ENCODE peak calls at places on chromosomes 6 and 20, in seven cellular contexts. B is K562, U is ascending aorta, J is HFF-Myc, K is foreskin fibroblast, Y is PC-3, W is left ventricle myocardium inferior. L is an unnamed sample.

GRCh38 chr6:44672838-44673237 is 285.3 kb downstream of the CDC5L start:
- DNase-seq in K (no peak), B (no peak), J (no peak), U (no peak), Y (peak), W (no peak), L (no peak)

GRCh38 chr20:12391099-12391498 is 473.4 kb downstream of the BTBD3 start:
- DNase-seq in W (no peak), B (no peak), K (no peak), Y (no peak), U (no peak), J (no peak), L (no peak)

GRCh38 chr6:130178692-130179091 is 44.1 kb downstream of the SAMD3 start:
- DNase-seq in Y (peak), J (peak), B (no peak), W (no peak), U (no peak), K (peak), L (no peak)

GRCh38 chr6:116015983-116016382 is 44.7 kb downstream of the FRK start:
- DNase-seq in J (no peak), Y (no peak), W (no peak), B (no peak), K (no peak), U (no peak), L (no peak)

GRCh38 chr20:63978319-63979220 is 872 bp downstream of the SAMD10 start:
- DNase-seq in W (peak), K (no peak), Y (peak), U (no peak), B (peak), J (no peak), L (peak)

GRCh38 chr20:55353206-55353605 is 652.1 kb downstream of the CBLN4 start:
- DNase-seq in B (no peak), K (no peak), J (no peak), U (no peak), W (no peak), Y (peak), L (no peak)

GRCh38 chr20:49594143-49594928 is 26.4 kb upstream of the PTGIS start:
- DNase-seq in B (no peak), J (peak), W (peak), Y (peak), K (peak), U (peak), L (no peak)

GRCh38 chr6:149248688-149249369 is 68.7 kb upstream of the TAB2 start:
- DNase-seq in B (no peak), J (no peak), Y (peak), U (no peak), K (no peak), W (no peak), L (no peak)

GRCh38 chr6:94835264-94835663 is 742.1 kb upstream of the MANEA start:
- DNase-seq in U (no peak), K (no peak), W (no peak), Y (peak), J (no peak), B (no peak), L (no peak)

GRCh38 chr6:169345198-169345597 is 91.6 kb upstream of the THBS2 start:
- DNase-seq in U (no peak), J (no peak), W (no peak), B (no peak), K (no peak), Y (no peak), L (no peak)

GRCh38 chr6:91376686-91377085 is 789.8 kb upstream of the MAP3K7 start:
- DNase-seq in K (no peak), J (no peak), W (no peak), Y (peak), B (no peak), U (no peak), L (no peak)

GRCh38 chr20:64232794-64233193 is 22.8 kb upstream of the PCMTD2 start:
- DNase-seq in K (no peak), U (no peak), J (no peak), Y (peak), B (no peak), W (peak), L (no peak)

GRCh38 chr6:156167289-156168076 is 609.7 kb upstream of the ARID1B start:
- DNase-seq in Y (no peak), U (no peak), W (no peak), K (no peak), B (no peak), J (no peak), L (no peak)

GRCh38 chr6:1749041-1749440 is 139.3 kb downstream of the FOXC1 start:
- DNase-seq in K (no peak), Y (no peak), W (no peak), B (no peak), J (no peak), U (no peak), L (no peak)

GRCh38 chr6:46906776-46907175 is 15.0 kb downstream of the ADGRF5 start:
- DNase-seq in K (no peak), Y (no peak), W (no peak), U (no peak), J (no peak), B (no peak), L (no peak)

GRCh38 chr6:158328446-158328845 is 16.2 kb downstream of the TULP4 start:
- DNase-seq in U (no peak), W (no peak), K (no peak), J (no peak), Y (no peak), B (no peak), L (no peak)

GRCh38 chr6:105550961-105551625 is 148.2 kb upstream of the PREP start:
- DNase-seq in K (no peak), B (no peak), W (no peak), Y (no peak), J (no peak), U (no peak), L (no peak)

GRCh38 chr20:63576311-63576710 is 2.3 kb upstream of the HELZ2 start:
- DNase-seq in J (no peak), Y (no peak), B (no peak), U (no peak), K (no peak), W (no peak), L (no peak)

GRCh38 chr6:138258991-138259390 is 40.7 kb upstream of the PBOV1 start:
- DNase-seq in U (no peak), W (no peak), K (no peak), B (no peak), J (no peak), Y (no peak), L (no peak)

GRCh38 chr6:44052419-44053011 is 74.7 kb downstream of the MRPL14 start:
- DNase-seq in U (no peak), B (peak), J (no peak), Y (peak), K (peak), W (no peak), L (no peak)

GRCh38 chr20:42204261-42204660 is 586.1 kb upstream of the CHD6 start:
- DNase-seq in J (no peak), B (no peak), W (no peak), U (no peak), K (no peak), Y (no peak), L (peak)

GRCh38 chr20:3751664-3752385 is 15.7 kb downstream of the ADISSP start:
- DNase-seq in B (no peak), W (peak), U (peak), J (no peak), K (no peak), Y (no peak), L (no peak)

GRCh38 chr20:3922223-3922982 is 33.2 kb downstream of the PANK2 start:
- DNase-seq in Y (no peak), K (no peak), B (no peak), J (no peak), U (no peak), W (no peak), L (no peak)

GRCh38 chr20:4604580-4604979 is 117.1 kb upstream of the PRND start:
- DNase-seq in W (no peak), B (no peak), J (no peak), U (no peak), Y (no peak), K (no peak), L (no peak)

GRCh38 chr6:16901777-16902176 is 140.5 kb upstream of the ATXN1 start:
- DNase-seq in W (peak), U (peak), K (peak), B (no peak), Y (peak), J (no peak), L (no peak)

GRCh38 chr6:90083891-90084290 is 189.6 kb downstream of the GJA10 start:
- DNase-seq in U (no peak), B (peak), J (no peak), K (no peak), W (no peak), Y (no peak), L (no peak)

GRCh38 chr6:4884646-4885427 is 108.6 kb downstream of the CDYL start:
- DNase-seq in U (no peak), J (no peak), Y (no peak), K (no peak), B (no peak), W (no peak), L (no peak)

GRCh38 chr20:16846011-16846410 is 97.9 kb downstream of the OTOR start:
- DNase-seq in Y (no peak), W (no peak), U (no peak), B (no peak), J (no peak), K (peak), L (no peak)

GRCh38 chr20:4445780-4446179 is 275.9 kb upstream of the PRND start:
- DNase-seq in Y (no peak), B (no peak), W (no peak), U (no peak), J (no peak), K (no peak), L (no peak)

GRCh38 chr20:61848851-61849250 is 216.8 kb downstream of the TAF4 start:
- DNase-seq in W (no peak), Y (no peak), U (no peak), K (no peak), B (no peak), J (no peak), L (no peak)

GRCh38 chr20:59004763-59005522 is 2.1 kb downstream of the CTSZ start:
- DNase-seq in U (peak), K (no peak), J (no peak), Y (no peak), W (peak), B (no peak), L (no peak)

GRCh38 chr6:130674604-130675003 is 152.6 kb upstream of the SMLR1 start:
- DNase-seq in W (no peak), K (no peak), Y (no peak), J (no peak), U (no peak), B (no peak), L (no peak)

GRCh38 chr6:101630956-101631355 is 237.4 kb downstream of the GRIK2 start:
- DNase-seq in J (no peak), U (no peak), K (no peak), B (no peak), W (no peak), Y (no peak), L (no peak)

GRCh38 chr20:32623667-32624157 is 38.6 kb upstream of the NOL4L start:
- DNase-seq in K (no peak), U (no peak), J (no peak), B (no peak), W (no peak), Y (no peak), L (no peak)

GRCh38 chr6:162965366-162965765 is 237.6 kb downstream of the PACRG start:
- DNase-seq in B (no peak), J (no peak), Y (no peak), K (no peak), U (no peak), W (no peak), L (no peak)

GRCh38 chr20:32572271-32572968 is 12.7 kb downstream of the NOL4L start:
- DNase-seq in B (no peak), U (no peak), Y (no peak), J (no peak), W (no peak), K (no peak), L (no peak)

GRCh38 chr6:54193560-54193959 is 82.3 kb downstream of the MLIP start:
- DNase-seq in K (no peak), J (no peak), B (no peak), W (no peak), Y (no peak), U (no peak), L (no peak)

GRCh38 chr20:36274248-36274841 is 31.8 kb upstream of the DLGAP4 start:
- DNase-seq in W (no peak), K (no peak), Y (no peak), B (no peak), J (no peak), U (no peak), L (no peak)

GRCh38 chr20:50865114-50865513 is 66.1 kb downstream of the ADNP start:
- DNase-seq in K (no peak), U (no peak), J (no peak), B (no peak), W (no peak), Y (no peak), L (no peak)
- TF ChIP-seq CTCF in K (no peak), U (no peak), J (no peak), B (no peak), W (no peak), Y (no peak), L (no peak)

DNA sequence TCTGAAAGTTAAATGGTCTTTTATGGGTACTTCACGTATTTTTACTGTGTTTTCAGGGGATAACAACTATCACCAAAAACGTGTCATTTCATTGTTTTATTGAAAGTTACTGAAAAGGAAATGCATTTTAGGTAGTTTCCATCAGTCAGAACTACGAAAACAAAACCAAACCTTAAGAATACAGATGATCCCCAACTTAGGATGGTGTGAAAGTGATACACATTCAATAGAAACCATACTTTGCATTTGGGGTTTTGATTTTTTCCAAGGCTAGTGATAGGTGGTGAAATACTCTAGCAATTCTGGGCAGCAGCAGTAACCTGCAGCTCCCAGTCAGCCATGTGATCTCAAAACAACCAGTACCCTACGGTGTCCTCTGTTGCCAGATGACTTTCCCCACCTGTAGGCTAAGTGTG is 25.9 kb upstream of the EFHC1 start:
- DNase-seq in K (no peak), W (no peak), U (no peak), J (no peak), Y (no peak), B (no peak), L (no peak)
- H3K4me3 ChIP-seq in K (no peak), W (no peak), U (no peak), J (no peak), Y (no peak), B (no peak), L (no peak)

GRCh38 chr6:36873612-36874011 is 991 bp downstream of the PPIL1 start:
- DNase-seq in U (no peak), W (no peak), J (no peak), Y (peak), B (no peak), K (no peak), L (peak)
- TF ChIP-seq CTCF in U (no peak), W (no peak), J (peak), Y (peak), B (peak), K (no peak), L (peak)

GRCh38 chr6:32945953-32946352 is 5.1 kb upstream of the HLA-DMB start:
- DNase-seq in Y (no peak), J (no peak), U (no peak), K (no peak), B (no peak), W (no peak), L (no peak)
- H3K4me3 ChIP-seq in Y (no peak), J (no peak), U (no peak), K (no peak), B (no peak), W (no peak), L (no peak)

GRCh38 chr6:85460951-85461805 is 11.3 kb downstream of the NT5E start:
- DNase-seq in B (no peak), W (no peak), U (no peak), Y (peak), K (no peak), J (no peak), L (no peak)
- TF ChIP-seq CTCF in B (no peak), W (no peak), U (no peak), Y (no peak), K (no peak), J (no peak), L (no peak)

GRCh38 chr6:30356519-30356918 is 11.6 kb downstream of the RPP21 start:
- DNase-seq in K (no peak), U (no peak), Y (no peak), W (no peak), J (no peak), B (no peak), L (no peak)

GRCh38 chr6:30359276-30359675 is 14.3 kb downstream of the RPP21 start:
- DNase-seq in U (no peak), K (no peak), J (no peak), B (no peak), W (no peak), Y (no peak), L (peak)

GRCh38 chr6:30358340-30358679 is 13.4 kb downstream of the RPP21 start:
- DNase-seq in K (no peak), J (no peak), Y (peak), U (no peak), W (no peak), B (no peak), L (no peak)

GRCh38 chr6:30360139-30360538 is 15.2 kb downstream of the RPP21 start:
- DNase-seq in W (no peak), U (no peak), K (no peak), J (no peak), Y (no peak), B (no peak), L (peak)

DNA sequence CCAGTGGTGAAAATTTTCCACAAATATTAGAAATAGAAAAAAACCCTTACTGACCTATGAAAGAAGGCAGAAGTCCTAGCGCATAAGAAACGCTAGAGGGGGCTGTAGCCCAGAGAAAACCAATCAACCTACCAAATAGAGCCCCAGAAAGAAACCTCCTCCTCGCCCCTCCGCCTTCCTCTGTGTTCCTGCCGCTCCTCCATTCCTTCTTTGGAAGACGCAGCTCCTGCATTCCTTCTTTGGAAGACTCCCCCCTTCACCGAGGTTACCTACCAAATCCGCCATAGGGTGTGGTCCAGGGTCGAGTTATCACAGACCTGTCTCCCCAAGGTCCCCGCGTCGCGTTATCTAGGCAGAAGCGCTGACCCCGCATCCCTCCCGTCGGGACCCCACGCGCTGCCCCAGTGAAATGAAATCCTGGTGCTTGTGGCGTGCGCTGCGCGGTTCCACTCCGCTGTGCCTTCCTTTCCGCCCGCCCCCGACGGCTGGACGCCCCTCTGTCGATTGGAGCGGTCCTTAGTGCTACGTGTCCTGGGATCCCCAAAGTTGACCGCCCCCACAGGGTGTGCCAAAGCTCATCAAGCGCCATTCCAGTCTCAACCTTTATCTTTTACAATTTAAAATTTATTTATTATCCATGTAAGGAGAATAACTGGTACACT is 12.9 kb downstream of the RPP21 start:
- DNase-seq in J (peak), B (peak), U (no peak), Y (peak), W (no peak), K (peak), L (peak)
- H3K4me3 ChIP-seq in J (no peak), B (no peak), U (peak), Y (peak), W (peak), K (peak), L (no peak)

GRCh38 chr6:76881414-76881813 is 581.9 kb downstream of the HTR1B start:
- DNase-seq in U (no peak), Y (no peak), J (no peak), K (no peak), W (no peak), B (no peak), L (no peak)

GRCh38 chr6:76876922-76877553 is 586.3 kb downstream of the HTR1B start:
- DNase-seq in B (no peak), K (no peak), J (no peak), U (peak), Y (peak), W (no peak), L (peak)
- TF ChIP-seq CTCF in B (no peak), K (no peak), J (no peak), U (no peak), Y (peak), W (peak), L (peak)

GRCh38 chr6:167047554-167047953 is 48.4 kb downstream of the CEP43 start:
- DNase-seq in K (no peak), W (no peak), B (no peak), Y (no peak), J (no peak), U (peak), L (no peak)
- H3K4me3 ChIP-seq in K (no peak), W (no peak), B (no peak), Y (no peak), J (no peak), U (no peak), L (no peak)

DNA sequence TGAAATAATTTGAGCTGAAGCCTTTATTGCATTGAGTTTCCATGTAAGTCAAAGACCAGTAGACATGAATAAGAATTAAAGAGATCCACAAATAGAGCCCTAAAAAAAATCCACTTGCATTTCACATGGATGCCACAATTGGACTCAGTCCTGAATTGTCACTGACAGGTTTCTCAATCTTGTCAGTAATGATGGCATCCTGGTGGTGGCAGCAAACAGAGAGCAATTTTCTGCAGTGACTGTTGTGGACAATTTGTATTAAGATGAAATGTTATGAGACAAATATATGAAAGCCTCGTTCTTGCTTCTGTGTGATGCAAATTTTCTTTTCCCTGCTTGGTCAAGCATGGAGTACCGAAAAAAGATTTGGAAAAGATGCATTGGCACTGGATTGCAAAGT is 278.9 kb downstream of the SAMD5 start:
- DNase-seq in B (no peak), U (no peak), K (no peak), J (no peak), Y (peak), W (no peak), L (no peak)
- TF ChIP-seq CTCF in B (no peak), U (no peak), K (no peak), J (no peak), Y (peak), W (no peak), L (peak)

L was measured in WERI-Rb-1.